ENCODE peak calls at places on chromosomes 5 and 9, in six cellular contexts. M, N, X, B, Z and P are unnamed samples.

GRCh38 chr5:166856771-166857170 is 1434.7 kb upstream of the WWC1 start:
- DNase-seq in N (no peak), M (no peak), X (no peak), Z (no peak), B (no peak), P (no peak)

GRCh38 chr5:142960309-142960696 is 190.1 kb downstream of the ARHGAP26 start:
- DNase-seq in Z (no peak), B (no peak), M (no peak), X (no peak), N (no peak), P (no peak)

GRCh38 chr5:52491829-52492217 is 295.9 kb upstream of the ITGA1 start:
- DNase-seq in X (no peak), M (no peak), Z (no peak), B (no peak), N (no peak), P (no peak)

GRCh38 chr5:53397845-53398244 is 82.6 kb upstream of the FST start:
- DNase-seq in Z (no peak), N (no peak), B (no peak), M (no peak), X (no peak), P (peak; percentile 77)

GRCh38 chr5:136198453-136198852 is 5.5 kb upstream of the SMIM32 start:
- DNase-seq in X (no peak), Z (no peak), B (no peak), N (peak; percentile 61), M (no peak), P (no peak)

GRCh38 chr9:77316058-77316457 is 138.7 kb downstream of the VPS13A start:
- DNase-seq in N (no peak), Z (no peak), M (no peak), B (no peak), X (no peak), P (no peak)

GRCh38 chr5:119358901-119359603 is 3.2 kb downstream of the TNFAIP8 start:
- DNase-seq in B (no peak), N (no peak), Z (no peak), X (no peak), M (no peak), P (no peak)

GRCh38 chr9:2023042-2023441 is 7.9 kb downstream of the SMARCA2 start:
- DNase-seq in X (no peak), N (no peak), M (no peak), B (no peak), Z (no peak), P (no peak)

GRCh38 chr9:83588256-83588655 is 34.7 kb upstream of the IDNK start:
- DNase-seq in N (no peak), M (no peak), B (no peak), X (no peak), Z (no peak), P (no peak)

GRCh38 chr9:129225815-129226214 is 47.8 kb upstream of the IER5L start:
- DNase-seq in N (no peak), B (peak; percentile 57), X (peak; percentile 23), Z (no peak), M (peak; percentile 76), P (peak; percentile 64)

GRCh38 chr5:126182901-126183695 is 240.1 kb upstream of the GRAMD2B start:
- DNase-seq in X (no peak), Z (no peak), B (no peak), N (no peak), M (no peak), P (no peak)

GRCh38 chr9:135980926-135981630 is 19.9 kb upstream of the UBAC1 start:
- DNase-seq in B (no peak), Z (no peak), N (no peak), X (no peak), M (peak; percentile 91), P (no peak)

GRCh38 chr5:124343021-124343420 is 403.4 kb downstream of the ZNF608 start:
- DNase-seq in N (no peak), B (no peak), M (no peak), Z (no peak), X (no peak), P (no peak)

GRCh38 chr9:124776952-124777645 is at the start of gene OLFML2A:
- DNase-seq in N (no peak), Z (peak; percentile 46), X (peak; percentile 57), B (peak; percentile 24), M (peak; percentile 65), P (peak; percentile 29)
- TF ChIP-seq CTCF in N (no peak), Z (no peak), X (peak; percentile 70), B (peak; percentile 34), M (peak; percentile 27), P (peak; percentile 37)

DNA sequence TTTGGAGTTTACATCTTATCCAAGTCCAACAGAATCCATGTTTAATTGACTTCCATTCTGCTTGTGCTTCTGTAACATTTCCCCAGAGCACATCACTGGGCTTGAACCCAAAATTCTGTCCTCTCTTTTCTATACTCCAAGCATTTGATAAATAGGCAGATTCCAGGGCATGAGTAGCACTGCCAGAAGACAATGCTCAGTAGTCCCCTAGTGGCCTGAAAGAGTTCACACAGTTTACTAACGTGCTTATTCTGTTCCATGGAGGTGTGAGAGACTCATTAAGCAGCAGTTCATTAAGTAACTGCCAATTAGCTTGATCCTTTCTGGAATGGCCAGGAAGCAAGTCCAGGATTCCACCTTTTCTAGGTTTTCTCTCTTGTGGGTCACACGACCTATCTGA is 9.4 kb upstream of the GABRA6 start:
- DNase-seq in Z (no peak), B (peak; percentile 30), N (no peak), X (no peak), M (no peak), P (no peak)
- TF ChIP-seq CTCF in Z (peak; percentile 72), B (peak; percentile 66), N (no peak), X (peak; percentile 67), M (no peak), P (no peak)

GRCh38 chr9:72276429-72276828 is 88.6 kb downstream of the ZFAND5 start:
- DNase-seq in N (no peak), B (no peak), Z (no peak), X (no peak), M (no peak), P (no peak)

GRCh38 chr9:72268961-72269360 is 96.0 kb downstream of the ZFAND5 start:
- DNase-seq in X (no peak), Z (no peak), N (no peak), M (no peak), B (no peak), P (no peak)

GRCh38 chr9:72274916-72275315 is 90.1 kb downstream of the ZFAND5 start:
- DNase-seq in X (no peak), Z (no peak), M (no peak), N (no peak), B (no peak), P (no peak)

DNA sequence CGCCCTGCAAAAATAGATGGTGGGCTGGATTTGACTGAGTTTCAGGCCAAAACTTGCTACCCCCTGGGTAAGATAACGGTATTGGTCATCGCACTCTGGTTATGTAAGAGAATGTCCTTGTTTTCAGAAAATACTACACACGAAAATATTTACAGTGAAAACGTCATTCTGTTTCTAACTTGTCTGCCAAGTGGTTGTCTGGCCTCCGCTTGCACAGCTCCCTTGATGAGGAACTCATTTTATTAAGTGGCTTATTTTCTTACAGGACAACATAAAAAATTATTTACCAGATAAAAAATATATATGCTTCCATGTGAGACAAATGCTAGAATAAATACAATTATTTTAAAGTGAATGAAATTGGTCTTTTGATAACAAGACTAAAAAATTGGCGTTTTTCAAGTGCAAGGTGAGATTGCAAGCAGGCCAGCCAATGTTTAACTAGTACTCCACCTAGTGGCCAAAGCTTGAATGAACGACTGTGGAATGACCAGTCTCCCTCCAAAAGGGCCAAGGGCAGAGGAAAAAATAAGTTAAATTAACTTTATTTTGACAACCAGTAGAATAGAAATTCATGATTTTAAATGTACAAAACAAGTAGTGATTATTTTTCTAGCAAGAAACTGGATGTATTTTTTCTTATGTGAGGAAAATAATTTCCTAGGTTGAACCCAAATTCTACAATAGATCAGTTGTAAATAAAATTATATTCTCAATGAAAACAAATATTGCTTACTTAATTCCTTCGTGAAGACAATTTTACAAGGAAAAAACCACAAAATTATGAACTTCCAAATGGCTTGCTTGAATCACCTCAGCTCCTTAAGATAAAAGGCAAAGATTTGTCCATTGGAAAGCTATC is 93.2 kb downstream of the ZFAND5 start:
- DNase-seq in Z (no peak), N (no peak), B (peak; percentile 70), M (no peak), X (peak; percentile 76), P (peak; percentile 51)
- TF ChIP-seq CTCF in Z (peak; percentile 84), N (peak; percentile 69), B (peak; percentile 77), M (peak; percentile 90), X (peak; percentile 90), P (peak; percentile 41)

GRCh38 chr9:133357656-133358055 is 1.3 kb downstream of the SURF2 start:
- DNase-seq in N (no peak), M (no peak), B (no peak), Z (no peak), X (no peak), P (no peak)

GRCh38 chr9:133361507-133362092 is 5.2 kb downstream of the SURF2 start:
- DNase-seq in N (no peak), M (no peak), X (no peak), B (no peak), Z (no peak), P (no peak)

GRCh38 chr9:133360400-133361393 is 4.3 kb downstream of the SURF2 start:
- DNase-seq in N (no peak), M (no peak), B (no peak), X (no peak), Z (no peak), P (no peak)

GRCh38 chr9:133362359-133363044 is 6.2 kb downstream of the SURF2 start:
- DNase-seq in B (no peak), N (no peak), Z (no peak), M (no peak), X (no peak), P (no peak)

GRCh38 chr9:133359420-133360175 is 3.2 kb downstream of the SURF2 start:
- DNase-seq in N (no peak), M (no peak), Z (no peak), B (no peak), X (peak; percentile 35), P (no peak)
- TF ChIP-seq CTCF in N (no peak), M (peak; percentile 22), Z (peak; percentile 17), B (no peak), X (no peak), P (no peak)

GRCh38 chr5:58482536-58482935 is 8.7 kb upstream of the GAPT start:
- DNase-seq in M (no peak), N (no peak), X (no peak), Z (no peak), B (no peak), P (no peak)

GRCh38 chr5:58481066-58481676 is 10.1 kb upstream of the GAPT start:
- DNase-seq in B (no peak), M (no peak), X (no peak), Z (no peak), N (no peak), P (no peak)

GRCh38 chr5:58475404-58475803 is 15.5 kb upstream of the PLK2 start:
- DNase-seq in M (no peak), Z (no peak), X (no peak), N (no peak), B (no peak), P (no peak)

GRCh38 chr5:58481828-58482227 is 9.4 kb upstream of the GAPT start:
- DNase-seq in X (no peak), M (no peak), B (no peak), Z (no peak), N (no peak), P (no peak)

GRCh38 chr5:58477760-58478159 is 13.5 kb upstream of the GAPT start:
- DNase-seq in X (no peak), B (no peak), M (no peak), N (no peak), Z (no peak), P (no peak)
- TF ChIP-seq CTCF in X (peak; percentile 28), B (no peak), M (no peak), N (no peak), Z (peak; percentile 22), P (no peak)